ENCODE peak calls at places on chromosomes 11 and 22, in five cellular contexts. L is neuronal stem cell, V is H9, N is trophoblast cell, H is H1. M is an unnamed sample. For H3K79me1 and H3K4me1, the result is how much of the 10 kb centered on the place peaks cover.

GRCh38 chr22:37229805-37230672 is 14.0 kb downstream of the RAC2 start:
- DNase-seq in L (no peak), V (no peak), N (peak), H (no peak), M (peak)

GRCh38 chr11:12914401-12914912 is 94.7 kb upstream of the RASSF10 start:
- DNase-seq in L (peak), V (peak), N (peak), H (peak), M (peak)

GRCh38 chr11:6862961-6863360 is at the start of gene OR10A2:
- DNase-seq in L (no peak), V (peak), N (no peak), H (no peak), M (no peak)

GRCh38 chr22:36237462-36238347 is 1.6 kb downstream of the APOL2 start:
- DNase-seq in L (no peak), V (peak), N (no peak), H (no peak), M (peak)

GRCh38 chr11:74070713-74071506 is 62.0 kb upstream of the UCP3 start:
- DNase-seq in L (no peak), V (no peak), N (no peak), H (no peak), M (no peak)

GRCh38 chr22:45064313-45065268 is 54.8 kb upstream of the PHF21B start:
- DNase-seq in L (no peak), V (no peak), N (peak), H (no peak), M (peak)

GRCh38 chr11:122756417-122756816 is 81.9 kb upstream of the CRTAM start:
- DNase-seq in L (no peak), V (no peak), N (no peak), H (no peak), M (no peak)

GRCh38 chr22:38352436-38352835 is 35.2 kb upstream of the CSNK1E start:
- DNase-seq in L (no peak), V (no peak), N (no peak), H (no peak), M (no peak)

GRCh38 chr22:49535126-49535525 is 292.5 kb downstream of the BRD1 start:
- DNase-seq in L (no peak), V (peak), N (no peak), H (no peak), M (no peak)

GRCh38 chr11:81874627-81875026 is 859.0 kb downstream of the FAM181B start:
- DNase-seq in L (no peak), V (no peak), N (no peak), H (no peak), M (no peak)

GRCh38 chr11:12376259-12376971 is 956 bp upstream of the PARVA start:
- DNase-seq in L (no peak), V (no peak), N (no peak), H (no peak), M (peak)

GRCh38 chr11:38411149-38411548 is 1813.1 kb upstream of the RAG2 start:
- DNase-seq in L (no peak), V (no peak), N (no peak), H (no peak), M (no peak)

GRCh38 chr22:21443057-21443734 is 24.0 kb upstream of the TMEM191C start:
- DNase-seq in L (no peak), V (peak), N (no peak), H (no peak), M (no peak)

GRCh38 chr11:10233581-10233980 is 60.4 kb downstream of the SBF2 start:
- DNase-seq in L (no peak), V (no peak), N (peak), H (no peak), M (peak)

GRCh38 chr11:111532365-111532709 is 8.2 kb upstream of the LAYN start:
- DNase-seq in L (no peak), V (no peak), N (no peak), H (no peak), M (no peak)

GRCh38 chr11:3002871-3003270 is 10.7 kb upstream of the NAP1L4 start:
- DNase-seq in L (no peak), V (no peak), N (no peak), H (no peak), M (no peak)

GRCh38 chr22:49798486-49799151 is 29.1 kb downstream of the BRD1 start:
- DNase-seq in L (no peak), V (no peak), N (no peak), H (no peak), M (no peak)

GRCh38 chr22:38413085-38414008 is 41.7 kb downstream of the KCNJ4 start:
- DNase-seq in L (no peak), V (no peak), N (no peak), H (no peak), M (no peak)

GRCh38 chr11:76610371-76610770 is 60.2 kb downstream of the LRRC32 start:
- DNase-seq in L (no peak), V (no peak), N (no peak), H (no peak), M (no peak)

GRCh38 chr11:60360621-60361020 is 17.7 kb upstream of the MS4A7 start:
- DNase-seq in L (no peak), V (no peak), N (no peak), H (no peak), M (no peak)

GRCh38 chr11:60314607-60315321 is 12.3 kb upstream of the MS4A6E start:
- DNase-seq in L (no peak), V (no peak), N (no peak), H (no peak), M (no peak)

GRCh38 chr11:976431-977160 is 50.9 kb downstream of the AP2A2 start:
- DNase-seq in L (no peak), V (no peak), N (no peak), H (no peak), M (no peak)

GRCh38 chr11:46234261-46234660 is 43.2 kb upstream of the CREB3L1 start:
- DNase-seq in L (peak), V (no peak), N (no peak), H (no peak), M (no peak)

GRCh38 chr11:35366798-35367197 is 52.6 kb downstream of the SLC1A2 start:
- DNase-seq in L (no peak), V (no peak), N (no peak), H (no peak), M (no peak)

GRCh38 chr22:27489265-27489675 is 312.3 kb downstream of the MN1 start:
- DNase-seq in L (no peak), V (no peak), N (no peak), H (no peak), M (peak)

GRCh38 chr11:19819148-19819547 is 106.5 kb downstream of the NAV2 start:
- DNase-seq in L (no peak), V (no peak), N (no peak), H (no peak), M (no peak)

GRCh38 chr11:19817870-19818269 is 105.2 kb downstream of the NAV2 start:
- DNase-seq in L (no peak), V (no peak), N (no peak), H (peak), M (no peak)

GRCh38 chr11:19816040-19816439 is 103.4 kb downstream of the NAV2 start:
- DNase-seq in L (no peak), V (no peak), N (no peak), H (no peak), M (no peak)

GRCh38 chr11:19816817-19817216 is 104.2 kb downstream of the NAV2 start:
- DNase-seq in L (no peak), V (peak), N (no peak), H (no peak), M (no peak)

DNA sequence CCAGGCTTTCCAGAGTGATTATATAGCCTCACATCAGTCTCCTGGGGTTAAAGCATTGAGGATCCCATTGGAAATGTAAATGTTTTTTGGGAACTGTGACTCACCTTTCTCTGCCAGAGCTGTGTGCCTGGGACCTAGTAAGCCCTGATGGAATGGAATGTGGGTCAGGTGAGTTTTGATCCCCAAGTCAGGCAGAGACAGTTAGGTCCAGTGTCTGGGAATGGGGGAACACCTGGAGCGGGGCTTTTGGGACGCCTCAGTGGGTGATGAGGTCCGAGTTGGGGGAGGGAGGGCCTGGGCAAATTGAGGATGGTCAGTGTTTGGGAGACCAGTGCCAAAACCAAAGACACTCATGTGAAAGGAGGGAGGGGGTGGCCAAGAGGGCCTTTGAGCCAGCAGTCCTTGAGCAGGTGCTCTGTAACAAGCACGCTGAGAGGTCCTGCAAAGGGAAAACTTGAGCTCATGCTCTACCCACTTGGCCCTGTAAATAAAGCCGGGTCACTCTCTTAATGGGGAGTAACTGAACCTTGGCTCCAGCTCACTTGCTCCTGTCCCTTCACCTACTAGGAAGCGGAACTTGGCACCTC is 104.7 kb downstream of the NAV2 start:
- DNase-seq in L (no peak), V (peak), N (no peak), H (peak), M (no peak)
- H3K79me1 ChIP-seq in L (under half), V (under half), N (under half), H (under half), M (under half)

GRCh38 chr11:44004452-44004833 is 43.3 kb upstream of the ACCSL start:
- DNase-seq in L (no peak), V (no peak), N (no peak), H (no peak), M (no peak)
- H3K4me1 ChIP-seq in L (under half), V (under half), N (under half), H (under half), M (under half)

GRCh38 chr11:11349051-11349450 is 4.0 kb downstream of the CSNK2A3 start:
- DNase-seq in L (no peak), V (no peak), N (no peak), H (no peak), M (peak)
- H2BK12ac ChIP-seq in L (no peak), V (no peak), N (no peak), H (no peak), M (peak)

GRCh38 chr22:24109649-24110048 is 71.6 kb upstream of the SUSD2 start:
- DNase-seq in L (no peak), V (no peak), N (no peak), H (no peak), M (no peak)
- H3K79me1 ChIP-seq in L (under half), V (under half), N (under half), H (under half), M (under half)